ENCODE peak calls at places on chromosomes 6 and 20, in ten cellular contexts. E is activated T-cell treated with anti-CD3 and anti-CD28 coated beads, Interleukin-2, amount 50 U/mL, for 24 hours; B is SK-N-DZ; S is fibroblast of mammary gland; R is astrocyte; D is G401; G is WTC11; K is naive thymus-derived CD4-positive, alpha-beta T cell; M is astrocyte of the hippocampus; U is astrocyte of the spinal cord. Y is an unnamed sample.
A peak's percentile ranks its signal among the peaks of the same experiment; 100 is the strongest.

GRCh38 chr6:157650261-157650640 is 172.8 kb upstream of the SNX9 start:
- DNase-seq in E (no peak), B (no peak), S (no peak), R (no peak), D (peak; percentile 84), G (no peak), K (no peak), M (no peak), U (no peak), Y (no peak)

GRCh38 chr6:136947037-136947436 is 24.9 kb downstream of the SLC35D3 start:
- DNase-seq in E (no peak), B (no peak), S (no peak), R (no peak), D (no peak), G (no peak), K (no peak), M (no peak), U (no peak), Y (no peak)

GRCh38 chr6:130600880-130601341 is 226.3 kb upstream of the SMLR1 start:
- DNase-seq in E (no peak), B (no peak), S (peak; percentile 80), R (peak; percentile 99), D (no peak), G (no peak), K (no peak), M (peak; percentile 55), U (peak; percentile 79), Y (no peak)

GRCh38 chr6:81075974-81076373 is 676.5 kb downstream of the TENT5A start:
- DNase-seq in E (no peak), B (peak; percentile 40), S (peak; percentile 17), R (peak; percentile 8), D (peak; percentile 16), G (peak; percentile 29), K (no peak), M (peak; percentile 23), U (peak; percentile 28), Y (no peak)

GRCh38 chr6:31717499-31718222 is 2.5 kb downstream of the LY6G6D start:
- DNase-seq in E (no peak), B (peak; percentile 45), S (no peak), R (no peak), D (no peak), G (peak; percentile 71), K (no peak), M (no peak), U (no peak), Y (no peak)

GRCh38 chr6:25614052-25614451 is 38.0 kb upstream of the SCGN start:
- DNase-seq in E (no peak), B (no peak), S (no peak), R (no peak), D (no peak), G (no peak), K (no peak), M (no peak), U (no peak), Y (no peak)

GRCh38 chr6:40996591-40997247 is 42.3 kb downstream of the UNC5CL start:
- DNase-seq in E (no peak), B (no peak), S (no peak), R (peak; percentile 3), D (no peak), G (no peak), K (no peak), M (peak; percentile 54), U (no peak), Y (no peak)

GRCh38 chr6:94510877-94511276 is 1066.5 kb upstream of the MANEA start:
- DNase-seq in E (no peak), B (no peak), S (no peak), R (no peak), D (no peak), G (no peak), K (no peak), M (no peak), U (no peak), Y (no peak)

GRCh38 chr20:41001497-41001896 is 27.1 kb upstream of the TOP1 start:
- DNase-seq in E (no peak), B (no peak), S (peak; percentile 69), R (no peak), D (no peak), G (no peak), K (no peak), M (no peak), U (no peak), Y (peak; percentile 56)

GRCh38 chr6:27532820-27533538 is 60.1 kb upstream of the ZNF184 start:
- DNase-seq in E (no peak), B (no peak), S (peak; percentile 67), R (peak; percentile 92), D (no peak), G (no peak), K (no peak), M (peak; percentile 92), U (peak; percentile 76), Y (no peak)

GRCh38 chr20:61447950-61448349 is 195.9 kb downstream of the CDH4 start:
- DNase-seq in E (no peak), B (no peak), S (no peak), R (no peak), D (no peak), G (no peak), K (no peak), M (peak; percentile 43), U (no peak), Y (no peak)

GRCh38 chr20:59575653-59576052 is 28.7 kb upstream of the PHACTR3 start:
- DNase-seq in E (no peak), B (no peak), S (no peak), R (no peak), D (no peak), G (no peak), K (no peak), M (no peak), U (no peak), Y (no peak)

GRCh38 chr6:156703719-156704118 is 73.5 kb upstream of the ARID1B start:
- DNase-seq in E (no peak), B (no peak), S (peak; percentile 17), R (no peak), D (no peak), G (no peak), K (no peak), M (no peak), U (no peak), Y (peak; percentile 57)

GRCh38 chr6:1229808-1230207 is 82.1 kb upstream of the FOXQ1 start:
- DNase-seq in E (no peak), B (no peak), S (no peak), R (no peak), D (no peak), G (no peak), K (no peak), M (no peak), U (no peak), Y (no peak)

GRCh38 chr20:43853918-43854317 is 60.7 kb upstream of the TOX2 start:
- DNase-seq in E (no peak), B (no peak), S (no peak), R (no peak), D (no peak), G (no peak), K (no peak), M (no peak), U (no peak), Y (no peak)

GRCh38 chr6:38997128-38997761 is 51.3 kb upstream of the GLP1R start:
- DNase-seq in E (peak; percentile 51), B (peak; percentile 12), S (peak; percentile 14), R (no peak), D (peak; percentile 4), G (peak; percentile 80), K (peak; percentile 24), M (peak; percentile 28), U (peak; percentile 9), Y (no peak)

GRCh38 chr6:125044667-125045066 is 82.4 kb downstream of the RNF217 start:
- DNase-seq in E (no peak), B (no peak), S (no peak), R (no peak), D (no peak), G (no peak), K (no peak), M (no peak), U (no peak), Y (no peak)

GRCh38 chr6:6964675-6965074 is 143.1 kb upstream of the RREB1 start:
- DNase-seq in E (no peak), B (no peak), S (peak; percentile 12), R (no peak), D (no peak), G (no peak), K (no peak), M (no peak), U (no peak), Y (no peak)

GRCh38 chr6:32637219-32637880 is at the start of gene HLA-DQA1:
- DNase-seq in E (no peak), B (no peak), S (no peak), R (no peak), D (peak; percentile 1), G (no peak), K (no peak), M (no peak), U (no peak), Y (no peak)

GRCh38 chr20:49399329-49399728 is 83.1 kb downstream of the KCNB1 start:
- DNase-seq in E (no peak), B (no peak), S (peak; percentile 52), R (no peak), D (no peak), G (no peak), K (no peak), M (no peak), U (no peak), Y (peak; percentile 79)

GRCh38 chr6:1027109-1027794 is 284.6 kb upstream of the FOXQ1 start:
- DNase-seq in E (no peak), B (no peak), S (peak; percentile 81), R (no peak), D (no peak), G (no peak), K (no peak), M (no peak), U (peak; percentile 57), Y (peak; percentile 87)

GRCh38 chr20:60219984-60220540 is 261.8 kb downstream of the CDH26 start:
- DNase-seq in E (no peak), B (no peak), S (peak; percentile 46), R (no peak), D (no peak), G (no peak), K (no peak), M (no peak), U (peak; percentile 20), Y (no peak)

GRCh38 chr6:118551673-118552063 is 3.6 kb downstream of the PLN start:
- DNase-seq in E (no peak), B (no peak), S (peak; percentile 71), R (peak; percentile 72), D (no peak), G (no peak), K (no peak), M (peak; percentile 45), U (peak; percentile 42), Y (peak; percentile 51)

GRCh38 chr6:152368761-152369624 is 268.2 kb downstream of the SYNE1 start:
- DNase-seq in E (no peak), B (no peak), S (peak; percentile 27), R (no peak), D (peak; percentile 33), G (no peak), K (no peak), M (no peak), U (no peak), Y (no peak)

GRCh38 chr6:48144024-48144423 is 33.0 kb upstream of the PTCHD4 start:
- DNase-seq in E (no peak), B (no peak), S (no peak), R (peak; percentile 56), D (no peak), G (no peak), K (no peak), M (no peak), U (no peak), Y (no peak)

GRCh38 chr20:58251979-58252591 is 23.6 kb upstream of the ANKRD60 start:
- DNase-seq in E (no peak), B (no peak), S (peak; percentile 95), R (peak; percentile 90), D (no peak), G (no peak), K (no peak), M (peak; percentile 69), U (peak; percentile 89), Y (peak; percentile 85)

GRCh38 chr6:137165375-137166246 is 7.8 kb downstream of the IL22RA2 start:
- DNase-seq in E (no peak), B (peak; percentile 53), S (peak; percentile 24), R (no peak), D (no peak), G (no peak), K (no peak), M (no peak), U (no peak), Y (no peak)

GRCh38 chr20:38190166-38190565 is 25.1 kb upstream of the TGM2 start:
- DNase-seq in E (no peak), B (no peak), S (no peak), R (no peak), D (no peak), G (no peak), K (no peak), M (no peak), U (no peak), Y (no peak)